ENCODE peak calls at places on chromosomes 5 and 9, in seven cellular contexts. J is HepG2, W is SK-N-SH, Y is H1, L is HCT116, H is GM12878, T is K562. Z is an unnamed sample.

GRCh38 chr5:88665750-88666215 is 217.2 kb downstream of the MEF2C start:
- DNase-seq in J (no peak), W (no peak), Y (no peak), L (no peak), H (no peak), T (no peak), Z (no peak)

GRCh38 chr5:173864126-173865075 is 23.7 kb upstream of the CPEB4 start:
- DNase-seq in J (peak), W (no peak), Y (no peak), L (no peak), H (no peak), T (peak), Z (peak)

GRCh38 chr5:107389769-107390168 is 281.0 kb downstream of the EFNA5 start:
- DNase-seq in J (no peak), W (no peak), Y (no peak), L (no peak), H (no peak), T (no peak), Z (no peak)

GRCh38 chr5:157598350-157598936 is 22.9 kb upstream of the ADAM19 start:
- DNase-seq in J (no peak), W (no peak), Y (no peak), L (no peak), H (no peak), T (no peak), Z (no peak)

GRCh38 chr5:41410737-41411136 is 99.7 kb downstream of the PLCXD3 start:
- DNase-seq in J (no peak), W (no peak), Y (no peak), L (no peak), H (no peak), T (no peak), Z (no peak)

GRCh38 chr9:118290116-118290515 is 585.9 kb downstream of the TLR4 start:
- DNase-seq in J (no peak), W (no peak), Y (no peak), L (no peak), H (no peak), T (no peak), Z (no peak)

GRCh38 chr5:77920350-77921046 is 144.4 kb upstream of the TBCA start:
- DNase-seq in J (no peak), W (no peak), Y (no peak), L (no peak), H (no peak), T (no peak), Z (no peak)

GRCh38 chr5:154603011-154603410 is 125.0 kb upstream of the HAND1 start:
- DNase-seq in J (no peak), W (no peak), Y (no peak), L (no peak), H (no peak), T (no peak), Z (no peak)

GRCh38 chr5:73531356-73531755 is 33.1 kb downstream of the BTF3 start:
- DNase-seq in J (no peak), W (no peak), Y (no peak), L (no peak), H (no peak), T (no peak), Z (no peak)

GRCh38 chr9:114033397-114034103 is 44.5 kb downstream of the AMBP start:
- DNase-seq in J (peak), W (peak), Y (no peak), L (no peak), H (no peak), T (peak), Z (peak)

GRCh38 chr5:58069016-58069705 is 390.7 kb downstream of the PLK2 start:
- DNase-seq in J (no peak), W (no peak), Y (no peak), L (no peak), H (no peak), T (no peak), Z (no peak)

GRCh38 chr5:112533315-112533867 is 114.3 kb upstream of the EPB41L4A start:
- DNase-seq in J (peak), W (no peak), Y (no peak), L (peak), H (no peak), T (no peak), Z (no peak)

GRCh38 chr5:58497956-58498942 is 7.0 kb downstream of the GAPT start:
- DNase-seq in J (peak), W (peak), Y (peak), L (peak), H (no peak), T (peak), Z (peak)

GRCh38 chr9:112671256-112671655 is 46.7 kb downstream of the INIP start:
- DNase-seq in J (no peak), W (no peak), Y (no peak), L (no peak), H (no peak), T (no peak), Z (no peak)
- TF ChIP-seq JUND in J (no peak), W (no peak), Y (no peak), L (no peak), H (no peak), T (no peak), Z (no peak)

GRCh38 chr9:83027153-83027867 is 35.6 kb downstream of the RASEF start:
- DNase-seq in J (peak), W (no peak), Y (no peak), L (peak), H (no peak), T (no peak), Z (no peak)
- TF ChIP-seq JUND in J (no peak), W (peak), Y (no peak), L (peak), H (no peak), T (no peak), Z (no peak)

GRCh38 chr5:83576341-83576740 is 104.8 kb downstream of the VCAN start:
- DNase-seq in J (no peak), W (no peak), Y (no peak), L (no peak), H (no peak), T (no peak), Z (no peak)

GRCh38 chr5:83567741-83568530 is 96.4 kb downstream of the VCAN start:
- DNase-seq in J (peak), W (no peak), Y (no peak), L (no peak), H (no peak), T (no peak), Z (no peak)

GRCh38 chr5:83572271-83572670 is 100.7 kb downstream of the VCAN start:
- DNase-seq in J (no peak), W (no peak), Y (no peak), L (no peak), H (no peak), T (no peak), Z (no peak)

DNA sequence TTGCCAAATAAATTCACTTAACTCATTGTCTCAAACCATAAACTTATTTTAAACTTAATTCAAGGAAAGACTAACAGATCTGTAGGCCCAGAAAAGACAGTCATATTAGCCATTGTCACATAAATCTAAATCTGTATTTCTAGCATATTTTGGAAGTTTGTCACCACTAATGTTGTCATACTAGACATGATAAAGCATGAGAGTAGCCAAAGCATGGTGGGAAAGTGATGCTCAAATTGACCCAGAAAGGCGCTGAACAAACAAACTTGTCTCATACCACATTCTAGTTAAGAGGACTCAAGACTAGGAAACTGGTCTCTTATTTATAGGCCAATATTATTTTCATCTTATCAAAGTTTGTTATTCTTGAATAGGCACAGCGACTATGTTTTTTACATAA is 99.4 kb downstream of the VCAN start:
- DNase-seq in J (no peak), W (no peak), Y (no peak), L (no peak), H (no peak), T (no peak), Z (no peak)
- TF ChIP-seq JUND in J (no peak), W (no peak), Y (no peak), L (no peak), H (no peak), T (no peak), Z (no peak)

GRCh38 chr9:132998861-132999635 is 20.6 kb downstream of the GFI1B start:
- DNase-seq in J (no peak), W (peak), Y (no peak), L (no peak), H (no peak), T (peak), Z (no peak)
- TF ChIP-seq JUND in J (no peak), W (no peak), Y (no peak), L (no peak), H (no peak), T (peak), Z (no peak)

DNA sequence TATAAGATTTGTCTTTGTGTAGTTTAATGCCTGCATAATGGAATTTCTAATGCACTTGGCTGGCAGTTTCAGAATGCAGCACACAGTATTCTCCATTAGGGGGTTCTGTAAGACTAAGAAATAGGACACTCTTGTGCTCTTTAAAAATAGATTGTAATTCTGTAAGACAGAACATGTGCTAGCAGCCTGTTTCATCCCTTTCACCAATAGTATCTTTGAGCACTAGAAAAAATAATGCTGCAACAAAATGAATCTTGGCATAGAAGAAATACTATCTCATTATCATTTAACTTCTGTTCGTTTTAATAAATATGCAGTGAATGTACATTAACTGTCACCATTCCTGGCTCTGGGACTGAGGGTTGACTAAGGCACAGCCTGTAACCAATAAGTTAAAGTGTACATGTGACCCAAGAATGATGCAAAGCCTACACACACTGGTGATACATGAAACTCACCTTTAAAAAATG is 23.8 kb upstream of the ZNF622 start:
- DNase-seq in J (peak), W (peak), Y (no peak), L (peak), H (no peak), T (no peak), Z (peak)
- TF ChIP-seq JUND in J (no peak), W (no peak), Y (no peak), L (no peak), H (no peak), T (no peak), Z (no peak)

GRCh38 chr9:94623253-94623652 is 16.1 kb downstream of the FBP1 start:
- DNase-seq in J (peak), W (peak), Y (no peak), L (peak), H (no peak), T (peak), Z (peak)
- TF ChIP-seq JUND in J (peak), W (no peak), Y (no peak), L (no peak), H (no peak), T (no peak), Z (no peak)

GRCh38 chr5:501040-501832 is 23.0 kb downstream of the SLC9A3 start:
- DNase-seq in J (no peak), W (no peak), Y (no peak), L (no peak), H (no peak), T (no peak), Z (no peak)
- TF ChIP-seq JUND in J (no peak), W (no peak), Y (no peak), L (no peak), H (no peak), T (no peak), Z (no peak)

GRCh38 chr9:73270967-73271722 is 119.5 kb downstream of the ANXA1 start:
- DNase-seq in J (peak), W (no peak), Y (no peak), L (peak), H (no peak), T (no peak), Z (peak)
- TF ChIP-seq JUND in J (peak), W (peak), Y (no peak), L (peak), H (no peak), T (peak), Z (no peak)

DNA sequence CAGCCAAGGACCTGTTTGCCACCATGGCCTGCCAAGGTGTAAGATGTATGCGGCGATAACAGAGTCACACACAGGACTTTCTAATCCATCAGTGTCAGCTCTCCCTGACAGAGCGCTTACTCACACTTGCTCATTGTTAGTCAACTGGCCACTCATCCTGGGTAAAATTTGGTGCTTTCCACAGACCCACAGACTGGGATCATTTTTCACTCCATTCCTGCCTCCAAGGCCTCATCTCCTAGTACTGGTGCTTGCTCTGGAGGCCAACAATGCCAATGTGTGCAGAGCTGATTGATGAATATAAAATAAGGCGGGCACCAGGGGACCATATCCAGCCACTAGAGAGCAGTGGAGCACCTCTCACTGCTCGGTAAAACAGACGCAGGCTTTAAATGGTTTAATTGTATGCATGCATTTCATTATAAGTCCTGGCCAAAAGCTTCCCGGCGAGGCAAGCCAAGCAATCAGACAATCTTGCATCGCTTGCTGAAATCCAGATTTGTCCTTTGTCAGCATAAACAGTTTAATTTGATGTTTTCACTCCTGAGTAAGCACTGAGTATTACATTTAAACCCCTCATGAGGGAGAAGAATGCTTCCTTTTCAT is 22.3 kb downstream of the PSMB7 start:
- DNase-seq in J (no peak), W (peak), Y (no peak), L (peak), H (no peak), T (peak), Z (no peak)
- TF ChIP-seq JUND in J (no peak), W (peak), Y (no peak), L (peak), H (no peak), T (peak), Z (no peak)

GRCh38 chr9:29514336-29514735 is 1941.1 kb upstream of the C9orf72 start:
- DNase-seq in J (no peak), W (no peak), Y (no peak), L (no peak), H (no peak), T (no peak), Z (peak)
- TF ChIP-seq JUND in J (no peak), W (no peak), Y (no peak), L (no peak), H (no peak), T (no peak), Z (no peak)

Z was measured in T47D.